ENCODE peak calls at places on chromosomes 11 and 22, in six cellular contexts. Q is cardiac muscle cell, F is heart right ventricle, M is HFF-Myc, H is kidney epithelial cell, E is AG10803. J is an unnamed sample.

GRCh38 chr11:129960216-129961214 is 42.1 kb downstream of the PRDM10 start:
- DNase-seq in Q (peak), F (no peak), M (peak), H (peak), E (peak), J (no peak)

GRCh38 chr11:8841899-8842298 is 69.1 kb upstream of the AKIP1 start:
- DNase-seq in Q (peak), F (no peak), M (no peak), H (no peak), E (no peak), J (no peak)

GRCh38 chr22:26835023-26835422 is 177.6 kb downstream of the MIAT start:
- DNase-seq in Q (no peak), F (no peak), M (no peak), H (no peak), E (no peak), J (no peak)

GRCh38 chr22:25673721-25674120 is 68.3 kb upstream of the MYO18B start:
- DNase-seq in Q (no peak), F (no peak), M (no peak), H (no peak), E (no peak), J (no peak)

GRCh38 chr11:82896183-82896582 is 4.0 kb downstream of the PRCP start:
- DNase-seq in Q (no peak), F (no peak), M (no peak), H (no peak), E (no peak), J (no peak)

GRCh38 chr11:71490731-71491390 is 36.2 kb upstream of the KRTAP5-7 start:
- DNase-seq in Q (no peak), F (no peak), M (no peak), H (no peak), E (no peak), J (peak)

GRCh38 chr11:128482512-128483191 is 104.7 kb downstream of the ETS1 start:
- DNase-seq in Q (peak), F (no peak), M (no peak), H (no peak), E (peak), J (no peak)

GRCh38 chr11:77322506-77322905 is 21.0 kb upstream of the GDPD4 start:
- DNase-seq in Q (peak), F (peak), M (no peak), H (no peak), E (peak), J (no peak)

GRCh38 chr11:120622189-120622912 is 110.8 kb downstream of the GRIK4 start:
- DNase-seq in Q (peak), F (no peak), M (no peak), H (no peak), E (peak), J (no peak)

GRCh38 chr11:63242089-63242762 is 1.2 kb downstream of the SLC22A25 start:
- DNase-seq in Q (no peak), F (no peak), M (no peak), H (no peak), E (no peak), J (no peak)

GRCh38 chr11:31455177-31455576 is 54.2 kb downstream of the IMMP1L start:
- DNase-seq in Q (no peak), F (no peak), M (no peak), H (no peak), E (no peak), J (no peak)

GRCh38 chr11:117827521-117828511 is 3.3 kb upstream of the FXYD2 start:
- DNase-seq in Q (no peak), F (peak), M (no peak), H (no peak), E (no peak), J (peak)

GRCh38 chr11:57539342-57539741 is 1.9 kb downstream of the SMTNL1 start:
- DNase-seq in Q (no peak), F (no peak), M (no peak), H (no peak), E (no peak), J (no peak)

GRCh38 chr11:95308512-95309035 is 77.6 kb upstream of the SESN3 start:
- DNase-seq in Q (no peak), F (no peak), M (no peak), H (no peak), E (no peak), J (no peak)

GRCh38 chr11:45503311-45503710 is 162.1 kb downstream of the CHST1 start:
- DNase-seq in Q (no peak), F (no peak), M (no peak), H (no peak), E (no peak), J (no peak)

GRCh38 chr11:117171007-117171647 is 7.4 kb upstream of the SIDT2 start:
- DNase-seq in Q (no peak), F (no peak), M (no peak), H (no peak), E (no peak), J (no peak)

GRCh38 chr22:20089977-20090729 is 10.1 kb downstream of the DGCR8 start:
- DNase-seq in Q (no peak), F (no peak), M (no peak), H (no peak), E (peak), J (no peak)

GRCh38 chr22:46377566-46378498 is 42.3 kb downstream of the TRMU start:
- DNase-seq in Q (peak), F (no peak), M (no peak), H (peak), E (peak), J (no peak)

GRCh38 chr22:23395476-23396361 is 184.4 kb downstream of the IGLL1 start:
- DNase-seq in Q (no peak), F (no peak), M (no peak), H (no peak), E (no peak), J (no peak)

GRCh38 chr11:97361812-97362378 is 972.1 kb downstream of the JRKL start:
- DNase-seq in Q (peak), F (no peak), M (no peak), H (peak), E (no peak), J (no peak)

GRCh38 chr11:12900496-12900895 is 108.6 kb upstream of the RASSF10 start:
- DNase-seq in Q (peak), F (no peak), M (peak), H (peak), E (peak), J (no peak)

GRCh38 chr22:23033116-23033905 is 37.0 kb upstream of the GNAZ start:
- DNase-seq in Q (no peak), F (no peak), M (no peak), H (no peak), E (no peak), J (no peak)

GRCh38 chr22:42168476-42168875 is 37.9 kb upstream of the CYP2D6 start:
- DNase-seq in Q (no peak), F (no peak), M (no peak), H (no peak), E (no peak), J (no peak)

GRCh38 chr22:49064836-49065235 is 762.8 kb downstream of the BRD1 start:
- DNase-seq in Q (no peak), F (no peak), M (no peak), H (no peak), E (no peak), J (no peak)

GRCh38 chr11:116986521-116987105 is 111.6 kb downstream of the SIK3 start:
- DNase-seq in Q (peak), F (no peak), M (no peak), H (peak), E (peak), J (no peak)

GRCh38 chr11:91513734-91514133 is 710.9 kb upstream of the FAT3 start:
- DNase-seq in Q (no peak), F (no peak), M (no peak), H (no peak), E (no peak), J (no peak)
- TF ChIP-seq CTCF in Q (no peak), F (no peak), M (no peak), H (peak), E (no peak), J (no peak)

DNA sequence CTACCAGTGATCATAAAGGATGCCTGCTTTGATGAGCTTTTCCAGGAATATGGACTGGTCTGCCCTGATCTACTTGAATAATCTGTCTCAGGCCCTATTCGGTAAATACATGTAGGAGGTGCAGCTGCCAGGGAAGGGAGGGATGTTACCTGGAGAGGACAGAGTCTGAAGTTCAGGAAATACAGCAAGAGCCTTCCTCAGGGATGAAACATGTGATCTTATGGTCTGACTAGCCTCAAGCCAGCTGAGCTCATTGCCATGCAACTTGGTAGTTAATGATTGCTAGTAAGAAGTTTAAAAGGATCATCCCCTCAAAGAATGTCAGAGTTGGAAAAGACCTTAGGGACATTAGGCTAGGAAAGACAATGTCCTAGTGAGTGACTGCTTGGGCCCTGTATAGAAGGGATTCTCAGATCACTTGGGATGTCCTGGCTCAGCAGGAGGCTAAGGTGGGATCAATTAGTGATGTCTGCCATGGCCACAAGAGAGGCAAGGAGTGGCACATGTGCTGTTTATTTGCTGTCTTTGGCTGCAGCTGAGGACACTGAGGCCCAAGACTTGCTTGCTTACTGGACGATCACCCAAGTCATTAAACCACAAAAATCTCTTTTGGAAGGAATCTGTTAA is 18.5 kb downstream of the PTPRJ start:
- DNase-seq in Q (no peak), F (no peak), M (no peak), H (peak), E (peak), J (no peak)
- H3K4me3 ChIP-seq in Q (no peak), F (no peak), M (no peak), H (no peak), E (no peak), J (no peak)

GRCh38 chr11:67698247-67698646 is 23.8 kb upstream of the ALDH3B2 start:
- DNase-seq in Q (no peak), F (no peak), M (peak), H (no peak), E (no peak), J (no peak)
- TF ChIP-seq CTCF in Q (no peak), F (no peak), M (peak), H (no peak), E (peak), J (no peak)

GRCh38 chr11:691710-692590 is 3.1 kb downstream of the DEAF1 start:
- DNase-seq in Q (no peak), F (no peak), M (no peak), H (no peak), E (no peak), J (no peak)

GRCh38 chr11:692824-693414 is 2.1 kb downstream of the DEAF1 start:
- DNase-seq in Q (no peak), F (no peak), M (no peak), H (no peak), E (no peak), J (no peak)

GRCh38 chr11:693887-694562 is 997 bp downstream of the DEAF1 start:
- DNase-seq in Q (no peak), F (no peak), M (no peak), H (no peak), E (no peak), J (peak)

GRCh38 chr11:694563-695331 is at the start of gene DEAF1:
- DNase-seq in Q (peak), F (peak), M (peak), H (no peak), E (peak), J (peak)

DNA sequence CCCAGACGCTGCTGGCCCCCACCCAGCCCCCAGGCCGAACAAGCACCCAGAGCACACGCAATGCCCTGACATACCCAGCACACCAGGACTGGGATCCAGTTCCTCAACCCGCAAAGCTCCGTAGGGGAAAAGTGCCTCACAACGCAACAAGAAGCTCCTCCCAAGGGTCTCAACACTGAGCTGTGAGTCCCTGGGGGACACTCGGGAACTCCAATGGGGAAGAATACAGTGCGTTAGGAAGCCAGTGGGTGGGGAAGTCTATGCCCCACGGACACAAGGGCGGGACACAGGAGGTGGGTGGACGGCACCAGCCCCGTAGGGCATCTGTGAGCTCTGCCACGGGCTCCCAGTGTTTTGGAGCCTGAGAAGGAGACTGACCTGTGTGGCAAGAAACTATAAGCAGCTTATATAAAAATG is 1.6 kb downstream of the DEAF1 start:
- DNase-seq in Q (peak), F (no peak), M (no peak), H (no peak), E (peak), J (peak)
- H3K4me3 ChIP-seq in Q (no peak), F (peak), M (peak), H (peak), E (peak), J (no peak)

DNA sequence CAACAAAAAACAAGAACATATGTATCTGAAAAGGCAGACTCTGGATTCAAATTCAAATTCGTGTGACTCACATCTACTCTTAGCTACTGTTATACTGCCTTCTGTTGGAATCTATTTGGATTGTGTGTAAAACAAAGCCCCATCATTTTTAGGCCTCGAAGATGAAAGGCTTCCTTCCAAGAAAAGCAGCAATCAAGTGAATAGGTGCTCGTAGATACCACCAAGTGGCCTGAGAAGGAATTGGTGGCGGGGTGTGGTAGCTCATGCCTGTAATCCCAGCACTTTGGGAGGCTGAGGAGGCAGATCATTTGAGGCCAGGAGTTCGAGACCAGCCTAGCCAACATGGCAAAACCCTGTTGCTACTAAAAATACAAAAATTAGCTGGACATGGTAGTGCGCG is 4.2 kb downstream of the GRAMD1B start:
- DNase-seq in Q (no peak), F (no peak), M (no peak), H (no peak), E (peak), J (peak)
- TF ChIP-seq CTCF in Q (peak), F (no peak), M (peak), H (no peak), E (peak), J (no peak)

GRCh38 chr22:35805466-35805865 is 87.8 kb downstream of the APOL5 start:
- DNase-seq in Q (no peak), F (no peak), M (no peak), H (no peak), E (no peak), J (no peak)

GRCh38 chr22:35808377-35808776 is 90.7 kb downstream of the APOL5 start:
- DNase-seq in Q (no peak), F (no peak), M (no peak), H (no peak), E (no peak), J (no peak)

GRCh38 chr22:35811670-35812069 is 94.0 kb downstream of the APOL5 start:
- DNase-seq in Q (no peak), F (no peak), M (no peak), H (no peak), E (no peak), J (no peak)

GRCh38 chr22:35812600-35812999 is 94.9 kb downstream of the APOL5 start:
- DNase-seq in Q (no peak), F (no peak), M (no peak), H (no peak), E (no peak), J (no peak)

DNA sequence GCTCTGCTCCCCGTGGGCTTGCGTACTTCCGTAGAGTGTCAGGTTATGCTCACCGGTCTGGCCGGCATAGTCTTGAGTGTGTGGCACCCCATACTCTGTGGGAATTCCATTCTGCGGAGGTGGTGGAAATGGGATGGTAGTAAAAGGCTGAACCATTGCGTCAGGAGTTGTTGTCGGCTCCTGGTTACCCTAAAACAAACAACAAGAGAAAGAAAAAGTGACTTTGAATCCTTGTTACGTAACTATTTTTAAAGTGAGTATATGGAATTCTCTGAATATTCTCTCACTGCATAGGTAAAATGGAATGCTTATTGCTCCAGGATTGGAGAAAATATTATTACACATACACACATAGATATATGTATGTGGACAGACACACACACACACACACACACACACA is 92.1 kb downstream of the APOL5 start:
- DNase-seq in Q (no peak), F (no peak), M (no peak), H (no peak), E (no peak), J (no peak)
- H3K4me3 ChIP-seq in Q (no peak), F (no peak), M (no peak), H (no peak), E (no peak), J (no peak)

GRCh38 chr11:66299189-66299588 is 7.5 kb downstream of the TMEM151A start:
- DNase-seq in Q (no peak), F (no peak), M (no peak), H (no peak), E (no peak), J (no peak)

GRCh38 chr11:66297610-66298009 is 5.9 kb downstream of the TMEM151A start:
- DNase-seq in Q (no peak), F (no peak), M (no peak), H (no peak), E (no peak), J (no peak)

DNA sequence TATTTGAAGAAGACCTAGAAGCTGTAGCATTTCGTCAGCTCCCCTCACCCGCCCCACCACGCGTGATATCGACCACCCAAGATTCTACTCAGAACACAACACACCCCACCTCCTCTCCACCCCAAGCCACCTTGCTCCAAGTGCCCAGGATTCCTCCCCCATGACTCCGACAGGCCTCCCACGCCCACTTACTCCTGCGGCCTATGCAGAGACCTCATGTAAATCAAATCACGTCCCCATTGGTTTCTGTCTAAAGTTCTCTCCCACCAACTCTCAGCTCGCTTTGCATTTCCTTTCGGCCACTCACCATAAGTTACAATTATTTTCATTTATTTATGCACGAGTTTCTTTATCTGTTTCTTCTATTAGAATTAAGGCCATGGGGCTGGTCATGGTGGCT is 11.0 kb downstream of the TMEM151A start:
- DNase-seq in Q (no peak), F (no peak), M (no peak), H (no peak), E (no peak), J (no peak)
- TF ChIP-seq CTCF in Q (no peak), F (no peak), M (no peak), H (no peak), E (no peak), J (no peak)

GRCh38 chr22:38316340-38317236 is 645 bp downstream of the CSNK1E start:
- DNase-seq in Q (peak), F (peak), M (no peak), H (no peak), E (peak), J (peak)

GRCh38 chr22:38317237-38317994 is at the start of gene CSNK1E:
- DNase-seq in Q (peak), F (peak), M (no peak), H (no peak), E (peak), J (peak)

GRCh38 chr22:38318792-38319773 is 1.9 kb upstream of the CSNK1E start:
- DNase-seq in Q (no peak), F (no peak), M (no peak), H (no peak), E (no peak), J (no peak)

GRCh38 chr22:38315801-38316339 is 1.4 kb downstream of the CSNK1E start:
- DNase-seq in Q (peak), F (no peak), M (no peak), H (no peak), E (peak), J (no peak)

DNA sequence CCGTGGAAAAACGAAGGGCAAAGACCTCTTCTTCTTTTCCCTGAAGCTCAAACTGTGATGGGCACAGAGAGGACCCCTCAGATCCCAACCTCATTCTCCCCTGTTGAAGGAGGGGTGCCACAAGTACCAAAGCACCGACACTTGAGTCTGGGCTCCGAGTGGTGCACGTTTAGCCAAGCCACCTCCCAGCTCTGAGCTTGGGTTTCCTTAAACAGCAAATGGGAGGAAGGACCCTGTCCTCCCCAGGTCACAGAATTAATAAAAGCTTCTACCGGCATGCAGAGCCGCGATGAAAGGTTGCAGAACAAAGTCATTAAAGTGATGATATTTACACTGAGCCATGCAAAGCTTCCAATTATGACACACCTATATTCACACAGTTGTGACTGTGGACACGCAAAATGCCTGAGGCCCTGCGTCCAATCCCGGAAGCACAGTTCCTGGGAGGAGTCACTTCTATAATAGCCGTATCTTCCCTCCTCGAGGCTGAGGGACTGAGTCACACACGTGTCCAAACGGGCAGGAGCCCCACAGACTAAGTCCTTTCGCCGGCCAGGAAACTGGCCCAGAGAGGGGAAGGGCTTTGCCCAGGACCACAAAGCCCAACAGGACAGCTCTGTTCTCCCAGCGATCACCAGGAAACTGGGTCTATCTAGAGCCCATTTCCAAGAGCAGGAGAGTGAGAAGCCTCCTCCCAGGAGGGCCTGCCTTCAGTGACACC is 922 bp upstream of the CSNK1E start:
- DNase-seq in Q (peak), F (peak), M (peak), H (peak), E (peak), J (peak)
- H3K4me3 ChIP-seq in Q (peak), F (peak), M (peak), H (no peak), E (peak), J (no peak)

GRCh38 chr11:80157447-80157846 is 716.6 kb upstream of the TENM4 start:
- DNase-seq in Q (no peak), F (no peak), M (no peak), H (no peak), E (no peak), J (no peak)

GRCh38 chr11:80156062-80156461 is 715.2 kb upstream of the TENM4 start:
- DNase-seq in Q (no peak), F (no peak), M (no peak), H (no peak), E (no peak), J (no peak)

GRCh38 chr11:80155412-80156017 is 714.7 kb upstream of the TENM4 start:
- DNase-seq in Q (peak), F (no peak), M (no peak), H (no peak), E (peak), J (no peak)
- TF ChIP-seq CTCF in Q (peak), F (peak), M (peak), H (peak), E (peak), J (no peak)